ENCODE peak calls at places on chromosomes 12 and 14, in nine cellular contexts. W, A, B, F, T, G, K, L and J are unnamed samples.

GRCh38 chr14:54814076-54814475 is 88.5 kb downstream of the GCH1 start:
- DNase-seq in W (no peak), A (no peak), B (no peak), F (peak), T (no peak), G (no peak), K (no peak), L (no peak), J (no peak)

GRCh38 chr12:56304276-56304675 is 4.1 kb upstream of the CS start:
- DNase-seq in W (no peak), A (no peak), B (no peak), F (no peak), T (no peak), G (no peak), K (no peak), L (no peak), J (no peak)

GRCh38 chr12:89529738-89530137 is 3.9 kb upstream of the POC1B start:
- DNase-seq in W (no peak), A (no peak), B (peak), F (peak), T (no peak), G (no peak), K (peak), L (no peak), J (no peak)

GRCh38 chr14:104095426-104096310 is 10.2 kb downstream of the ASPG start:
- DNase-seq in W (no peak), A (no peak), B (no peak), F (no peak), T (no peak), G (no peak), K (no peak), L (no peak), J (no peak)

GRCh38 chr12:53844989-53845836 is 93.4 kb upstream of the HOXC13 start:
- DNase-seq in W (peak), A (no peak), B (peak), F (peak), T (no peak), G (no peak), K (no peak), L (no peak), J (no peak)

GRCh38 chr12:52190860-52191729 is 719 bp downstream of the KRT80 start:
- DNase-seq in W (no peak), A (no peak), B (peak), F (no peak), T (no peak), G (no peak), K (no peak), L (no peak), J (no peak)

GRCh38 chr12:39764944-39765560 is 145.4 kb upstream of the ABCD2 start:
- DNase-seq in W (no peak), A (no peak), B (peak), F (peak), T (no peak), G (no peak), K (no peak), L (no peak), J (no peak)

GRCh38 chr12:116559330-116560080 is at the start of gene MAP1LC3B2:
- DNase-seq in W (peak), A (peak), B (no peak), F (peak), T (peak), G (no peak), K (peak), L (peak), J (no peak)

GRCh38 chr12:49059385-49060232 is 985 bp downstream of the KMT2D start:
- DNase-seq in W (no peak), A (no peak), B (peak), F (no peak), T (peak), G (no peak), K (no peak), L (peak), J (no peak)

GRCh38 chr12:52193991-52194390 is 2.2 kb upstream of the KRT80 start:
- DNase-seq in W (no peak), A (no peak), B (no peak), F (no peak), T (no peak), G (no peak), K (no peak), L (no peak), J (no peak)

GRCh38 chr12:104219908-104220404 is 4.4 kb downstream of the TXNRD1 start:
- DNase-seq in W (peak), A (no peak), B (peak), F (peak), T (no peak), G (no peak), K (no peak), L (peak), J (no peak)

GRCh38 chr12:50387972-50388478 is 8.4 kb downstream of the FAM186A start:
- DNase-seq in W (no peak), A (no peak), B (no peak), F (no peak), T (no peak), G (no peak), K (no peak), L (no peak), J (no peak)

GRCh38 chr14:98444077-98444476 is 827.9 kb downstream of the BCL11B start:
- DNase-seq in W (no peak), A (no peak), B (no peak), F (no peak), T (no peak), G (no peak), K (no peak), L (no peak), J (no peak)

GRCh38 chr12:113439606-113440030 is 17.4 kb downstream of the SDSL start:
- DNase-seq in W (no peak), A (no peak), B (peak), F (no peak), T (peak), G (no peak), K (no peak), L (no peak), J (no peak)

GRCh38 chr12:89162704-89163261 is 189.5 kb downstream of the DUSP6 start:
- DNase-seq in W (peak), A (peak), B (peak), F (peak), T (peak), G (peak), K (peak), L (peak), J (no peak)

GRCh38 chr12:103373088-103373523 is 122.7 kb downstream of the C12orf42 start:
- DNase-seq in W (no peak), A (no peak), B (no peak), F (no peak), T (no peak), G (no peak), K (no peak), L (no peak), J (no peak)

GRCh38 chr12:5014269-5014668 is 29.4 kb upstream of the KCNA5 start:
- DNase-seq in W (no peak), A (no peak), B (no peak), F (no peak), T (no peak), G (no peak), K (no peak), L (no peak), J (no peak)

GRCh38 chr12:58416211-58416610 is 474.8 kb downstream of the ATP23 start:
- DNase-seq in W (no peak), A (no peak), B (no peak), F (peak), T (no peak), G (no peak), K (no peak), L (no peak), J (no peak)

GRCh38 chr14:22427771-22428228 is 161.2 kb downstream of the DAD1 start:
- DNase-seq in W (peak), A (peak), B (peak), F (no peak), T (peak), G (peak), K (no peak), L (no peak), J (no peak)

GRCh38 chr12:29159690-29160089 is 10.6 kb downstream of the FAR2 start:
- DNase-seq in W (no peak), A (no peak), B (no peak), F (no peak), T (no peak), G (no peak), K (no peak), L (no peak), J (no peak)

GRCh38 chr12:132474237-132474741 is 15.7 kb upstream of the FBRSL1 start:
- DNase-seq in W (no peak), A (no peak), B (no peak), F (no peak), T (no peak), G (no peak), K (no peak), L (no peak), J (no peak)

GRCh38 chr12:92134638-92135274 is 10.9 kb downstream of the BTG1 start:
- DNase-seq in W (no peak), A (no peak), B (no peak), F (no peak), T (no peak), G (no peak), K (no peak), L (no peak), J (no peak)

GRCh38 chr12:47636908-47637780 is 68.7 kb downstream of the RPAP3 start:
- DNase-seq in W (no peak), A (no peak), B (no peak), F (no peak), T (no peak), G (no peak), K (no peak), L (peak), J (no peak)

GRCh38 chr12:13171921-13172859 is 24.3 kb upstream of the EMP1 start:
- DNase-seq in W (no peak), A (no peak), B (peak), F (peak), T (no peak), G (no peak), K (no peak), L (peak), J (no peak)

GRCh38 chr12:128817115-128818015 is 6.4 kb downstream of the SLC15A4 start:
- DNase-seq in W (peak), A (peak), B (no peak), F (peak), T (no peak), G (peak), K (peak), L (peak), J (no peak)

GRCh38 chr14:105853089-105853906 is 326.9 kb downstream of the TMEM121 start:
- DNase-seq in W (no peak), A (no peak), B (no peak), F (no peak), T (peak), G (peak), K (peak), L (peak), J (no peak)

GRCh38 chr12:79659961-79660431 is 30.8 kb downstream of the PAWR start:
- DNase-seq in W (no peak), A (no peak), B (no peak), F (no peak), T (no peak), G (no peak), K (no peak), L (no peak), J (no peak)

GRCh38 chr12:107610030-107610859 is 75.4 kb upstream of the PWP1 start:
- DNase-seq in W (no peak), A (no peak), B (peak), F (peak), T (no peak), G (no peak), K (no peak), L (peak), J (no peak)

GRCh38 chr14:54428527-54428926 is 12.6 kb downstream of the CNIH1 start:
- DNase-seq in W (no peak), A (no peak), B (no peak), F (no peak), T (no peak), G (no peak), K (no peak), L (no peak), J (no peak)

GRCh38 chr14:29037428-29037827 is 270.8 kb downstream of the FOXG1 start:
- DNase-seq in W (no peak), A (no peak), B (no peak), F (no peak), T (no peak), G (no peak), K (no peak), L (no peak), J (no peak)

GRCh38 chr14:101595887-101596721 is 34.8 kb downstream of the DIO3 start:
- DNase-seq in W (no peak), A (no peak), B (no peak), F (no peak), T (peak), G (no peak), K (no peak), L (peak), J (no peak)

GRCh38 chr14:20855652-20856291 is 35.4 kb upstream of the RNASE3 start:
- DNase-seq in W (peak), A (no peak), B (peak), F (peak), T (peak), G (peak), K (peak), L (peak), J (peak)

GRCh38 chr12:4975574-4975973 is 65.9 kb downstream of the KCNA1 start:
- DNase-seq in W (no peak), A (no peak), B (no peak), F (no peak), T (no peak), G (no peak), K (no peak), L (no peak), J (no peak)

GRCh38 chr14:41423503-41423902 is 183.2 kb upstream of the LRFN5 start:
- DNase-seq in W (no peak), A (no peak), B (no peak), F (no peak), T (no peak), G (no peak), K (no peak), L (no peak), J (no peak)

GRCh38 chr14:76169776-76170175 is 18.1 kb downstream of the GPATCH2L start:
- DNase-seq in W (no peak), A (no peak), B (no peak), F (no peak), T (no peak), G (no peak), K (no peak), L (no peak), J (no peak)

DNA sequence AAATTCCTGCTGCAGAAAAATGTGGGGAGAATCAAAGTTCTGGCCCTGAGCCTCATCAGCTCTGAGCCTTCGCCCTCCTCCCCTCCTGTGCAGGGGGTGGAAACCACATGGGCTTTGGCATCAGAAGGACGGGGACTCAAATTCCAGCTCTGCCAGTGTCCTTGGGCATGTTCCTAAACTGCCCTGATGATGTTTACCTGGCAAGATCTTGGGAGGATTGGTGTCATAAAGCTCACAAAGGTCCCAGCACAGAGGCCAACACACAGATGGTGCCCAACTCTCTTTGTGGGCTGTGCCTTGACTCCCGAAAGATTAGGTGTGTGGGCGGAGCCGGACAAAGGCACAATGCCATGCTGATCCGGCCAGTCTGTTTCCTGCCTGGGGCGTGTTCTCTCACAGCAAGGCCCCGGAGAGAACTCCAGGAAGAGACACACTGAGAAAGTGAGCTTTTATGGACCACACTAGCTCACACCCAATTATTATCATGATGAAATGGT is 20.5 kb upstream of the CLMN start:
- DNase-seq in W (no peak), A (no peak), B (peak), F (no peak), T (no peak), G (no peak), K (no peak), L (peak), J (no peak)
- TF ChIP-seq POLR2A in W (no peak), A (no peak), B (no peak), F (no peak), T (no peak), G (no peak), K (no peak), L (peak), J (no peak)

DNA sequence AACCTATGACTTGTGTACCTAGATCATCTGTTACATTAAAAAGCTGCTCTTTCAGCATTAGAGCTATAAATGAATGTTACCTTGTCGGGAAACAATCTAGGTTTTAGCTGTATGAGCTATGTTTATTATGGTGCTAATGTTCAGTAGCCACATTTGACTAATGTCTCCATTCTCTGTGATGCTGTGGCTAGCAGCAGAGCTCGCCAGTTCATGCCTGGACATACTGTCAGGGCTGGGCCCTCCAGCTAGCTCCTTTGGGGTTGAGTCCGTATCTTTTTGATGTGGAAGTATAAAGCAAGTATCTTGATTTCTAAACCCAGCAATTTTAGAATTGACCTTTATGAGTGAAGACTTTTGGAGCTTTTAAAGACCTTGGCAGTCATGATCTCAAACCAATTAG is 36.1 kb downstream of the USP44 start:
- DNase-seq in W (no peak), A (no peak), B (no peak), F (no peak), T (no peak), G (no peak), K (no peak), L (no peak), J (no peak)
- TF ChIP-seq POLR2A in W (no peak), A (no peak), B (no peak), F (no peak), T (no peak), G (no peak), K (no peak), L (no peak), J (no peak)

GRCh38 chr14:75003250-75004027 is 718 bp downstream of the EIF2B2 start:
- DNase-seq in W (no peak), A (no peak), B (no peak), F (no peak), T (no peak), G (no peak), K (no peak), L (no peak), J (no peak)

GRCh38 chr14:75001899-75002298 is 822 bp upstream of the EIF2B2 start:
- DNase-seq in W (no peak), A (no peak), B (no peak), F (no peak), T (no peak), G (no peak), K (no peak), L (no peak), J (no peak)

GRCh38 chr14:75005357-75005756 is 2.6 kb downstream of the EIF2B2 start:
- DNase-seq in W (no peak), A (no peak), B (no peak), F (no peak), T (no peak), G (no peak), K (no peak), L (no peak), J (no peak)

GRCh38 chr14:75001261-75001660 is 1.5 kb upstream of the EIF2B2 start:
- DNase-seq in W (no peak), A (no peak), B (no peak), F (no peak), T (no peak), G (no peak), K (no peak), L (no peak), J (no peak)

GRCh38 chr14:75002392-75003249 is at the start of gene EIF2B2:
- DNase-seq in W (peak), A (peak), B (peak), F (peak), T (peak), G (peak), K (peak), L (peak), J (peak)
- TF ChIP-seq POLR2A in W (no peak), A (peak), B (peak), F (peak), T (no peak), G (peak), K (peak), L (peak), J (peak)

DNA sequence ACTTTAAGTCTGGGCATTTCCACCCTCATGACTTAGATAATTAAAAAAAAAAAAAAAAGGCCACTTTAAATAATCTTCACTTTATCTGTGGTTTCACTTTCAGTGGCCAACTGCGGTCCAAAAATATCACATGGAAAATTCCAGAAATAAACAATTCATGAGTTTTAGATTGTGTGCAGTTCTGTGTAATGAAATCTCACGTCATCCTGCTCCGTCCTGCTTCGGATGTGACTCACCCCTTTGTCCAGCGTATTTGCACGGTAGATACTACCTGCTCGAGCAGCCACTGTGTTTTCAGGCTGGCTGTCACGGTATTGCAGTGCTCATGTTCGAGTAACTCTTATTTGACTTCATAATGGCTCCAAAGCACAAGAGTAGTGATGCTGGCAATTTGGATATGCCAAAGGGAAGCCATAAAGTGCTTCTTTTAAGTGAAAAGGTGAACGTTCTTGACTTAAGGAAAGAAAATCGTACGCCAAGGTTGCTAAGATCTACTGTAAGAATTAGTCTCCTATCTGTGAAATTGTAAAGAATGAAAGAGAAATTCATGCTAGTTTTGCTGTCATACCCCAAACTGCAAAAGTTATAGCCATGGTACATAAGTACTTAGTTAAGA is 2.4 kb downstream of the E2F7 start:
- DNase-seq in W (no peak), A (no peak), B (no peak), F (peak), T (peak), G (no peak), K (peak), L (peak), J (no peak)
- TF ChIP-seq POLR2A in W (no peak), A (no peak), B (no peak), F (no peak), T (no peak), G (no peak), K (peak), L (no peak), J (peak)

DNA sequence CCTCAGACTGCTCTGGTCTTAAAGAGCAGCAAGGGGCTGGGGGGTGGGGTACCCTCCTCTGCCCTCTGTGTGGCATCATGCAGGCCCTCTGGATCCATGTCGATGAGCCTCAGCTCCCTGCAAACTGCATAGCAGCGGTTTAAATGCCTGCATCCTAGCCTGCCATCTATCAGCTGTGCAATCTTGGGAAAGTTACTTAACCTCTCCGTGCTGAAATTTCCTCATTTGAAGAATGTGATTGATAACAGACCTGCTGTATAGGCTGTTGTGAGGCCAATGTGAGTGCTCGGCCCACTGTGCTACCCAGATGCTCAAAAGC is 3.8 kb downstream of the FAM181A start:
- DNase-seq in W (no peak), A (no peak), B (no peak), F (no peak), T (no peak), G (no peak), K (no peak), L (no peak), J (no peak)
- TF ChIP-seq POLR2A in W (no peak), A (no peak), B (no peak), F (no peak), T (no peak), G (no peak), K (no peak), L (no peak), J (no peak)